ENCODE peak calls at places on chromosomes 16 and 17, in ten cellular contexts. U is fibroblast of the aortic adventitia, M is psoas muscle, N is tibial nerve, X is IMR-90, F is mucosa of descending colon, V is cardiac fibroblast, Q is choroid plexus epithelial cell, Z is heart right ventricle, D is GM12865. R is an unnamed sample.

GRCh38 chr17:34763727-34764665 is 184.6 kb downstream of the TMEM132E start:
- DNase-seq in U (no peak), Z (no peak), X (peak; percentile 0), V (no peak), Q (no peak), D (no peak), N (no peak), M (no peak), F (no peak), R (no peak)

GRCh38 chr17:52710363-52710901 is 551.9 kb upstream of the CA10 start:
- DNase-seq in M (no peak), V (no peak), F (no peak), U (no peak), Z (no peak), N (no peak), D (no peak), Q (no peak), X (no peak), R (no peak)

GRCh38 chr16:17365211-17365541 is 105.6 kb downstream of the XYLT1 start:
- DNase-seq in Z (no peak), D (no peak), N (no peak), U (no peak), X (no peak), V (no peak), F (no peak), M (no peak), Q (no peak), R (no peak)

GRCh38 chr17:41768682-41769288 is 17.7 kb downstream of the JUP start:
- DNase-seq in V (no peak), X (no peak), U (no peak), D (no peak), F (no peak), Z (no peak), N (no peak), Q (no peak), M (no peak), R (no peak)

GRCh38 chr17:3668279-3669084 is at the start of the genes EMC6 and TAX1BP3:
- DNase-seq in F (peak; percentile 99), M (peak; percentile 100), D (peak; percentile 98), N (peak; percentile 97), Z (peak; percentile 98), U (peak; percentile 98), X (peak; percentile 96), V (peak; percentile 99), Q (peak; percentile 98), R (peak; percentile 84)

GRCh38 chr16:10961231-10961630 is 16.9 kb downstream of the CLEC16A start:
- DNase-seq in F (no peak), Z (no peak), N (no peak), V (peak; percentile 70), M (peak; percentile 80), X (peak; percentile 95), Q (peak; percentile 74), U (peak; percentile 81), D (no peak), R (no peak)

GRCh38 chr16:84532855-84533486 is 28.5 kb upstream of the MEAK7 start:
- DNase-seq in X (no peak), Q (peak; percentile 89), M (no peak), N (no peak), V (no peak), Z (no peak), U (no peak), F (no peak), D (no peak), R (no peak)

GRCh38 chr17:9766970-9767369 is 24.4 kb downstream of the DHRS7C start:
- DNase-seq in X (no peak), V (no peak), D (no peak), M (no peak), Q (no peak), Z (peak; percentile 24), U (no peak), N (no peak), F (no peak), R (no peak)

GRCh38 chr17:38453951-38454421 is 25.7 kb downstream of the ARHGAP23 start:
- DNase-seq in N (no peak), D (no peak), F (no peak), V (peak; percentile 63), X (peak; percentile 38), Z (peak; percentile 57), Q (no peak), U (no peak), M (no peak), R (no peak)

GRCh38 chr17:38454528-38454927 is 26.3 kb downstream of the ARHGAP23 start:
- DNase-seq in U (peak; percentile 81), N (peak; percentile 52), M (peak; percentile 97), V (peak; percentile 84), Q (peak; percentile 53), Z (peak; percentile 90), F (peak; percentile 70), D (no peak), X (peak; percentile 80), R (no peak)

GRCh38 chr17:38457577-38458371 is 29.5 kb downstream of the ARHGAP23 start:
- DNase-seq in F (no peak), Q (no peak), M (no peak), N (no peak), D (no peak), U (no peak), Z (no peak), V (no peak), X (no peak), R (no peak)

GRCh38 chr17:38455288-38455915 is 27.1 kb downstream of the ARHGAP23 start:
- DNase-seq in M (no peak), V (peak; percentile 43), X (no peak), D (no peak), Q (no peak), N (no peak), Z (no peak), F (no peak), U (no peak), R (no peak)

GRCh38 chr17:38456031-38456815 is 28.0 kb downstream of the ARHGAP23 start:
- DNase-seq in M (no peak), Z (no peak), F (no peak), V (no peak), Q (no peak), N (no peak), X (no peak), U (no peak), D (no peak), R (no peak)
- TF ChIP-seq CTCF in M (no peak), Z (peak; percentile 11), F (no peak), V (peak; percentile 26), Q (peak; percentile 55), N (no peak), X (peak; percentile 31), U (peak; percentile 41), D (no peak), R (no peak)

GRCh38 chr16:80066805-80067580 is 466.5 kb upstream of the MAF start:
- DNase-seq in Z (no peak), F (no peak), N (no peak), Q (no peak), V (no peak), D (no peak), X (no peak), M (no peak), U (no peak), R (no peak)
- H3K4me3 ChIP-seq in Z (no peak overlapping the region), F (no peak overlapping the region), N (no peak overlapping the region), Q (no peak overlapping the region), V (no peak overlapping the region), D (no peak overlapping the region), X (no peak overlapping the region), M (no peak overlapping the region), U (no peak overlapping the region), R (no peak overlapping the region)

GRCh38 chr16:4416200-4417032 is at the start of gene CORO7:
- DNase-seq in X (peak; percentile 76), N (peak; percentile 93), Z (peak; percentile 97), D (peak; percentile 97), V (peak; percentile 91), F (peak; percentile 98), Q (peak; percentile 89), U (peak; percentile 74), M (peak; percentile 98), R (no peak)
- TF ChIP-seq CTCF in X (no peak), N (no peak), Z (no peak), D (no peak), V (no peak), F (no peak), Q (no peak), U (no peak), M (no peak), R (no peak)

DNA sequence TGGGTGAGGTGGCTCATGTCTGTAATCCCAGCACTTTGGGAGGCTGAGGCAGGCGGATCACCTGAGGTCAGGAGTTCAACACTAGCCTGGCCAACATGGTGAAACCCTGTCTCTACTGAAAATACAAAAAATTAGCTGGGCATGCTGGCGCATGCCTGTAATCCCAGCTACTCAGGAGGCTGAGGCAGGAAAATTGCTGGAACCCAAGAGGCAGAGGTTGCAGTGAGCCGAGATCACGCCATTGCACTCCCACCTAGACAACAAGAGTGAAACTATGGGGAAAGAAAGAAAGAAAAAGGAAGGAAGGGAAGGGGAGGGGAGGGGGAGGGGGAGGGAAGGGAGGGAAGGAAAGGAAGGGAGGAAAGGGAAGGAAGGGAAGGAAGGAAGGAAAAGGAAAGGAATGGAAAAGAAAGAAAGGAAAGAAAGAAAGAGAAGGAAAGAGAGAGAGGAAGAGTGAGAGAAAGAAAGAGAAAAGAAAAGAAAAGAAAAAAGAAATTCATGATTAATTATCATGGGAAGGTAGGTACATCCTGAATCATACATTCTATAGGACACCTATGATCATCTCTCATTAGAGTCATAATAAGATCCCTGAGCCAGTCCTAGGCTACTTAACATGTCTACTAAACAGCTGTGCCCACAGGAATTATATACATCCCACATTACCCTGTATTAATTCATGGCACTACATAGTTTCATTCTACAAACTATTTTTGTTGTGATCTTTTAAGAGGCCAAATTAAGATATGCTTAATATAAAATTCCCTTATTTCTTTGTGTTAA is 40.9 kb downstream of the CREBBP start:
- DNase-seq in X (no peak), U (no peak), Q (no peak), D (no peak), M (no peak), Z (no peak), N (no peak), F (no peak), V (no peak), R (no peak)
- H3K4me3 ChIP-seq in X (no peak overlapping the region), U (no peak overlapping the region), Q (no peak overlapping the region), D (no peak overlapping the region), M (no peak overlapping the region), Z (no peak overlapping the region), N (no peak overlapping the region), F (no peak overlapping the region), V (no peak overlapping the region), R (no peak overlapping the region)